ENCODE peak calls at places on chromosome 10, in eight cellular contexts. W, B, S, H, D, M, Q and R are unnamed samples.

GRCh38 chr10:78475501-78475900 is 441.8 kb downstream of the RPS24 start:
- DNase-seq in W (no peak), B (no peak), S (no peak), H (no peak), D (no peak), M (no peak), Q (no peak), R (no peak)

GRCh38 chr10:77387247-77387646 is 250.4 kb downstream of the KCNMA1 start:
- DNase-seq in W (no peak), B (no peak), S (no peak), H (no peak), D (no peak), M (no peak), Q (no peak), R (no peak)

GRCh38 chr10:75261813-75262725 is 26.3 kb upstream of the COMTD1 start:
- DNase-seq in W (no peak), B (peak; percentile 56), S (no peak), H (no peak), D (no peak), M (no peak), Q (no peak), R (peak; percentile 67)

GRCh38 chr10:2463301-2463700 is 604.0 kb upstream of the PFKP start:
- DNase-seq in W (no peak), B (no peak), S (no peak), H (no peak), D (no peak), M (no peak), Q (no peak), R (no peak)

GRCh38 chr10:29948971-29949370 is 110.4 kb downstream of the JCAD start:
- DNase-seq in W (no peak), B (no peak), S (no peak), H (no peak), D (no peak), M (no peak), Q (no peak), R (no peak)

GRCh38 chr10:129707406-129708388 is 240.7 kb downstream of the MGMT start:
- DNase-seq in W (no peak), B (peak; percentile 68), S (no peak), H (no peak), D (no peak), M (peak; percentile 21), Q (peak; percentile 18), R (no peak)

GRCh38 chr10:89663144-89663543 is 18.1 kb upstream of the PANK1 start:
- DNase-seq in W (no peak), B (no peak), S (no peak), H (no peak), D (no peak), M (no peak), Q (no peak), R (no peak)

GRCh38 chr10:128530301-128530700 is 404.1 kb upstream of the MKI67 start:
- DNase-seq in W (no peak), B (no peak), S (no peak), H (no peak), D (no peak), M (no peak), Q (no peak), R (no peak)

GRCh38 chr10:131804551-131805295 is 96.1 kb upstream of the PPP2R2D start:
- DNase-seq in W (no peak), B (peak; percentile 47), S (no peak), H (no peak), D (no peak), M (no peak), Q (no peak), R (no peak)